ENCODE peak calls at places on chromosomes 5 and 9, in five cellular contexts. Z is hepatocyte; O is pancreas; G is stimulated activated CD4-positive, alpha-beta T cell treated with anti-CD3 and anti-CD28 coated beads, Interleukin-1b, Interleukin-23, amount 100 ng/mL, for 24 hours; M is hippocampal formation. B is an unnamed sample.

GRCh38 chr5:2095011-2095410 is 212.3 kb upstream of the IRX4 start:
- DNase-seq in G (no peak), O (no peak), Z (no peak), M (no peak), B (no peak)

GRCh38 chr5:149062371-149063016 is 368 bp downstream of the SH3TC2 start:
- DNase-seq in M (no peak), G (no peak), O (no peak), Z (peak), B (no peak)

GRCh38 chr5:179605026-179605833 is 18.2 kb downstream of the HNRNPH1 start:
- DNase-seq in M (no peak), O (no peak), Z (peak), G (no peak), B (no peak)

GRCh38 chr9:98807811-98808195 is 333 bp downstream of the GALNT12 start:
- DNase-seq in O (no peak), G (no peak), Z (peak), M (peak), B (no peak)

GRCh38 chr5:159891371-159891770 is 24.9 kb upstream of the ADRA1B start:
- DNase-seq in O (no peak), G (no peak), M (no peak), Z (no peak), B (no peak)

GRCh38 chr5:10688651-10689171 is 72.3 kb downstream of the DAP start:
- DNase-seq in M (no peak), O (no peak), Z (no peak), G (no peak), B (no peak)

GRCh38 chr9:36843964-36844363 is 190.1 kb downstream of the PAX5 start:
- DNase-seq in Z (no peak), O (no peak), M (no peak), G (no peak), B (no peak)

GRCh38 chr5:56384186-56384585 is 151.1 kb upstream of the ANKRD55 start:
- DNase-seq in O (no peak), Z (peak), M (no peak), G (no peak), B (no peak)

GRCh38 chr5:93428868-93429267 is 152.2 kb downstream of the NR2F1-AS1 start:
- DNase-seq in G (no peak), Z (no peak), M (no peak), O (no peak), B (no peak)

GRCh38 chr5:61519728-61520277 is 187.7 kb downstream of the ZSWIM6 start:
- DNase-seq in Z (no peak), O (no peak), M (no peak), G (no peak), B (no peak)

GRCh38 chr5:65199988-65200668 is 281.6 kb downstream of the ADAMTS6 start:
- DNase-seq in M (no peak), G (no peak), O (no peak), Z (no peak), B (no peak)

GRCh38 chr5:119954106-119954505 is 324.7 kb downstream of the FAM170A start:
- DNase-seq in G (no peak), O (no peak), Z (no peak), M (no peak), B (no peak)

GRCh38 chr5:179304466-179304865 is 40.8 kb downstream of the ADAMTS2 start:
- DNase-seq in O (no peak), G (no peak), Z (no peak), M (no peak), B (no peak)

GRCh38 chr5:126741361-126741760 is 35.6 kb upstream of the LMNB1 start:
- DNase-seq in M (no peak), G (no peak), O (no peak), Z (no peak), B (no peak)

GRCh38 chr9:129307227-129307970 is 129.3 kb upstream of the IER5L start:
- DNase-seq in M (no peak), O (no peak), Z (no peak), G (no peak), B (no peak)

GRCh38 chr9:31587176-31587575 is 797.3 kb upstream of the ACO1 start:
- DNase-seq in G (no peak), M (no peak), Z (no peak), O (no peak), B (no peak)